ENCODE peak calls at places on chromosomes 5 and 9, in ten cellular contexts. H is transverse colon, Y is prostate gland, N is spleen, K is HCT116, R is GM12878, C is sigmoid colon, L is H1, I is stomach, M is K562. G is an unnamed sample.

GRCh38 chr9:98555851-98556465 is 152.8 kb downstream of the GABBR2 start:
- DNase-seq in K (no peak), Y (no peak), R (no peak), M (no peak), L (no peak), I (no peak), N (no peak), C (no peak), H (no peak), G (no peak)

GRCh38 chr9:100561256-100561655 is 16.6 kb upstream of the CAVIN4 start:
- DNase-seq in C (no peak), L (no peak), M (no peak), N (no peak), I (no peak), R (no peak), K (no peak), Y (no peak), H (no peak), G (no peak)

GRCh38 chr9:32401471-32401870 is 17.0 kb downstream of the ACO1 start:
- DNase-seq in N (no peak), K (no peak), L (no peak), H (no peak), C (no peak), Y (no peak), I (no peak), M (no peak), R (no peak), G (no peak)

GRCh38 chr5:138179277-138179857 is 455 bp downstream of the KIF20A start:
- DNase-seq in R (no peak), M (peak; percentile 34), K (no peak), I (no peak), H (no peak), L (peak; percentile 53), Y (no peak), N (no peak), C (no peak), G (no peak)

GRCh38 chr9:70406446-70406862 is 8.0 kb downstream of the KLF9 start:
- DNase-seq in C (peak; percentile 67), R (no peak), Y (no peak), L (no peak), M (peak; percentile 40), H (peak; percentile 33), I (no peak), N (no peak), K (no peak), G (no peak)

GRCh38 chr9:118017607-118018122 is 313.5 kb downstream of the TLR4 start:
- DNase-seq in C (no peak), N (no peak), I (no peak), L (no peak), Y (no peak), K (no peak), R (no peak), H (no peak), M (no peak), G (no peak)

GRCh38 chr5:431001-431710 is 11.8 kb upstream of the EXOC3 start:
- DNase-seq in I (peak; percentile 44), M (peak; percentile 73), H (peak; percentile 69), L (peak; percentile 84), C (peak; percentile 54), N (peak; percentile 83), Y (no peak), R (no peak), K (peak; percentile 23), G (no peak)

GRCh38 chr5:138944527-138945322 is 69.6 kb upstream of the LRRTM2 start:
- DNase-seq in C (no peak), L (no peak), I (peak; percentile 19), N (peak; percentile 58), R (no peak), Y (no peak), H (no peak), K (no peak), M (no peak), G (no peak)

GRCh38 chr5:72940082-72940481 is 15.8 kb upstream of the FCHO2 start:
- DNase-seq in C (no peak), K (no peak), N (no peak), M (no peak), R (no peak), I (no peak), H (no peak), Y (no peak), L (no peak), G (no peak)

GRCh38 chr9:96185518-96186156 is 116.3 kb downstream of the HSD17B3 start:
- DNase-seq in Y (no peak), N (no peak), C (peak; percentile 19), M (no peak), I (peak; percentile 59), K (no peak), L (no peak), R (no peak), H (no peak), G (no peak)

GRCh38 chr5:39521098-39521860 is 96.5 kb upstream of the DAB2 start:
- DNase-seq in I (no peak), R (no peak), K (no peak), N (no peak), L (no peak), M (no peak), H (no peak), C (no peak), Y (no peak), G (no peak)

GRCh38 chr5:56561-57290 is 35.2 kb upstream of the PLEKHG4B start:
- DNase-seq in L (peak; percentile 79), M (peak; percentile 67), N (no peak), I (no peak), H (no peak), C (no peak), Y (no peak), R (no peak), K (no peak), G (no peak)

GRCh38 chr9:128687453-128687852 is 1.6 kb upstream of the SET start:
- DNase-seq in K (no peak), I (no peak), Y (no peak), H (no peak), R (no peak), C (no peak), N (peak; percentile 14), L (no peak), M (no peak), G (no peak)

GRCh38 chr5:172802013-172802584 is 31.1 kb upstream of the DUSP1 start:
- DNase-seq in Y (no peak), H (no peak), C (no peak), N (no peak), R (no peak), L (no peak), K (no peak), I (no peak), M (peak; percentile 31), G (no peak)

GRCh38 chr5:172799416-172799815 is 28.4 kb upstream of the DUSP1 start:
- DNase-seq in Y (no peak), I (no peak), K (no peak), C (no peak), M (no peak), N (no peak), R (no peak), H (no peak), L (no peak), G (no peak)

GRCh38 chr5:172798422-172799215 is 27.6 kb upstream of the DUSP1 start:
- DNase-seq in C (peak; percentile 84), L (no peak), N (peak; percentile 81), I (no peak), R (no peak), H (peak; percentile 45), K (no peak), M (no peak), Y (no peak), G (no peak)

GRCh38 chr5:172801184-172801671 is 30.2 kb upstream of the DUSP1 start:
- DNase-seq in H (no peak), I (no peak), L (no peak), R (no peak), M (peak; percentile 49), N (no peak), C (no peak), K (no peak), Y (no peak), G (no peak)

GRCh38 chr5:172800088-172800551 is 29.1 kb upstream of the DUSP1 start:
- DNase-seq in K (no peak), L (no peak), R (no peak), M (no peak), I (peak; percentile 58), N (peak; percentile 93), Y (no peak), H (peak; percentile 58), C (peak; percentile 84), G (no peak)
- TF ChIP-seq POLR2AphosphoS5 in K (no peak), L (no peak), R (no peak), M (no peak), I (peak; percentile 61), N (peak; percentile 91), Y (no peak), H (no peak), C (peak; percentile 66), G (no peak)

GRCh38 chr5:141513627-141514329 is 24.9 kb downstream of the PCDHGC5 start:
- DNase-seq in K (no peak), L (peak; percentile 80), Y (peak; percentile 70), I (no peak), R (peak; percentile 75), M (peak; percentile 12), N (peak; percentile 87), H (peak; percentile 66), C (peak; percentile 94), G (peak; percentile 79)
- TF ChIP-seq POLR2A in K (no peak), L (no peak), Y (peak; percentile 46), I (no peak), R (peak; percentile 8), M (no peak), N (no peak), H (no peak), C (peak; percentile 35), G (no peak)

DNA sequence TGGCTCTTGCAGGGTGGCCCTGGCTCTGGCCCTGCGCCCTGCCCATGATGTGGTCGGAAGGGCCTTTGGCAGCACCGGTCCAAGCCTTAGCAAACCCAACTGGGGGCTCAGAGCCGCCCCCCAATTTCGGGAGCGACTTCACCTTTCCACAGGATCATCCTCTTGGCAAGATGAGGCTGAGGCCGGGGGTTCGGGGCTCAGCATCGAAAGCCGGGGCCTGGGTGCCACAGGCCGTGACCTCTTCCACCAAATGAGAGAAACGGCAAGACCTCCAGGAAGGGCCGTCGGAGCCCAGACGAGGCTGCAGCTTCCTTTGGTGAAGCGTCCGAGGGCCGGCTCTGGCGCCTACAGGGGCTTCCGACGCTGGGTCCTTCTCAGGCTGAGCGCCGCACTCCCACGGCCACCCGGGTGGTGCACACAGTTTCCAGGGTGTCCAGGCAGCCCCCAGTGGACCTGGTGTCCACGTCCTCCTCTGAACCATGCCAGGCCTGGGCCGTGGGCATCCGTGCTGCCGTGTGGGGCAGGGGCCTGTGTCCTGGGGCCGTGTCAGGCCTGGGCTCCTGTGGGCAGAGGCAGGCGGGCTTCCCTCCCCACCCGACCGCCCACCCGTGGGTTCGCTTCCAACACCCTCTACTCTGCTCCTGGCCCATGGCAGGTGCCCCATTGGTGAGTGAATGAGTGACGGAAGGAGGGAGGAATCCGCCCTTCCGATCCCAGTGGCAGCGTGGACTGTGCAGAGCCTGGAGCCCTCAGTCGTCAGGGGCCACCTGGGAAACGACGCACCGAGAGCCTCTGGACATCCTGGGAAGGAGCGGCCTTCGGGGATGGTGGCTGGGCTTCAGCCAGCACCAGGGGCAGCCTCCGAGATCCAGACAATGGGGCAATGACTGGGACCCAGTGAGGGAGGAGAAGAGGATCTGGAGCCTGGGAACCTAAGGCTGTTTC is 5.2 kb upstream of the AGPAT2 start:
- DNase-seq in C (no peak), M (no peak), K (no peak), N (no peak), Y (no peak), I (no peak), L (peak; percentile 41), H (no peak), R (no peak), G (no peak)
- H3K4me1 ChIP-seq in C (peaks cover 21% of the 10 kb centered on the region), M (peaks cover 82% of the 10 kb centered on the region), K (peaks cover 61% of the 10 kb centered on the region), N (peaks cover 7% of the 10 kb centered on the region), Y (peaks cover 4% of the 10 kb centered on the region), I (peaks cover 59% of the 10 kb centered on the region), L (peaks cover 24% of the 10 kb centered on the region), H (peaks cover 40% of the 10 kb centered on the region), R (peaks cover 9% of the 10 kb centered on the region), G (no peaks in the 10 kb centered on the region)

GRCh38 chr5:67010684-67011409 is 185.8 kb downstream of the CD180 start:
- DNase-seq in N (no peak), C (peak; percentile 66), R (no peak), Y (peak; percentile 29), M (no peak), L (no peak), K (no peak), I (no peak), H (peak; percentile 21), G (no peak)
- TF ChIP-seq POLR2AphosphoS5 in N (peak; percentile 15), C (no peak), R (no peak), Y (no peak), M (no peak), L (no peak), K (no peak), I (no peak), H (no peak), G (no peak)

G was measured in breast epithelium.